ENCODE peak calls at places on chromosomes 4 and X, in five cellular contexts. X is HCT116, P is H1, V is K562, B is GM12878. G is an unnamed sample.

GRCh38 chr4:76624271-76624681 is 189.2 kb downstream of the SHROOM3 start:
- DNase-seq in X (no peak), P (no peak), V (no peak), B (no peak), G (no peak)

GRCh38 chr4:54232151-54232688 is 3.1 kb downstream of the PDGFRA start:
- DNase-seq in X (no peak), P (no peak), V (no peak), B (no peak), G (no peak)

GRCh38 chr4:156294577-156294976 is 340.9 kb upstream of the CTSO start:
- DNase-seq in X (peak; percentile 76), P (peak; percentile 13), V (no peak), B (no peak), G (peak; percentile 35)

GRCh38 chr4:90318208-90318607 is 191.0 kb downstream of the CCSER1 start:
- DNase-seq in X (peak; percentile 85), P (no peak), V (no peak), B (no peak), G (no peak)

GRCh38 chrX:37472836-37473235 is 98.6 kb upstream of the LANCL3 start:
- DNase-seq in X (no peak), P (no peak), V (no peak), B (no peak), G (peak; percentile 53)

GRCh38 chr4:15040916-15041463 is 38.7 kb downstream of the CPEB2 start:
- DNase-seq in X (no peak), P (no peak), V (no peak), B (no peak), G (no peak)

GRCh38 chr4:75630174-75630931 is at the start of gene CDKL2:
- DNase-seq in X (peak; percentile 81), P (peak; percentile 62), V (no peak), B (peak; percentile 37), G (no peak)

GRCh38 chr4:81676552-81676951 is 204.8 kb upstream of the RASGEF1B start:
- DNase-seq in X (no peak), P (no peak), V (no peak), B (no peak), G (no peak)

GRCh38 chrX:1466232-1466661 is 13.5 kb upstream of the ASMTL start:
- DNase-seq in X (no peak), P (no peak), V (no peak), B (no peak), G (no peak)

GRCh38 chr4:100314057-100314456 is 123.8 kb upstream of the DDIT4L start:
- DNase-seq in X (no peak), P (no peak), V (no peak), B (no peak), G (no peak)

GRCh38 chr4:186689476-186689875 is 34.2 kb downstream of the FAT1 start:
- DNase-seq in X (no peak), P (no peak), V (no peak), B (no peak), G (no peak)

GRCh38 chr4:142815834-142816233 is 30.3 kb downstream of the INPP4B start:
- DNase-seq in X (peak; percentile 13), P (no peak), V (no peak), B (no peak), G (no peak)

GRCh38 chrX:38156838-38157237 is 63.8 kb downstream of the SRPX start:
- DNase-seq in X (no peak), P (no peak), V (peak; percentile 12), B (no peak), G (no peak)

GRCh38 chr4:175891863-175892262 is 79.8 kb upstream of the GPM6A start:
- DNase-seq in X (peak; percentile 38), P (no peak), V (no peak), B (no peak), G (peak; percentile 3)

GRCh38 chr4:156898373-156899117 is 73.1 kb downstream of the PDGFC start:
- DNase-seq in X (no peak), P (no peak), V (no peak), B (no peak), G (peak; percentile 35)

GRCh38 chrX:11423362-11423818 is 130.2 kb downstream of the AMELX start:
- DNase-seq in X (no peak), P (no peak), V (peak; percentile 89), B (peak; percentile 17), G (no peak)

GRCh38 chr4:137360701-137361213 is 171.5 kb downstream of the PCDH18 start:
- DNase-seq in X (no peak), P (no peak), V (no peak), B (no peak), G (no peak)

GRCh38 chr4:11505225-11505971 is 76.7 kb upstream of the HS3ST1 start:
- DNase-seq in X (peak; percentile 99), P (no peak), V (no peak), B (no peak), G (no peak)

GRCh38 chr4:3365871-3366842 is 73.3 kb downstream of the RGS12 start:
- DNase-seq in X (no peak), P (no peak), V (no peak), B (no peak), G (no peak)

GRCh38 chr4:118389731-118390520 is 37.1 kb upstream of the PRSS12 start:
- DNase-seq in X (no peak), P (no peak), V (no peak), B (no peak), G (no peak)

GRCh38 chrX:72554448-72555140 is 18.0 kb downstream of the HDAC8 start:
- DNase-seq in X (peak; percentile 56), P (peak; percentile 38), V (peak; percentile 61), B (no peak), G (no peak)

GRCh38 chr4:142683997-142684396 is 162.1 kb downstream of the INPP4B start:
- DNase-seq in X (no peak), P (no peak), V (no peak), B (no peak), G (no peak)

GRCh38 chr4:1274871-1275270 is 14.8 kb upstream of the MAEA start:
- DNase-seq in X (no peak), P (no peak), V (no peak), B (no peak), G (no peak)

GRCh38 chrX:11666180-11666579 is 460 bp upstream of the ARHGAP6 start:
- DNase-seq in X (no peak), P (no peak), V (no peak), B (no peak), G (no peak)

GRCh38 chr4:81632581-81633247 is 161.0 kb upstream of the RASGEF1B start:
- DNase-seq in X (no peak), P (no peak), V (no peak), B (no peak), G (no peak)

GRCh38 chr4:188439641-188440311 is 300.5 kb downstream of the TRIML1 start:
- DNase-seq in X (no peak), P (no peak), V (no peak), B (no peak), G (no peak)

GRCh38 chrX:19776753-19777152 is 110.6 kb downstream of the SH3KBP1 start:
- DNase-seq in X (no peak), P (no peak), V (no peak), B (no peak), G (no peak)

GRCh38 chr4:123416462-123416861 is 19.9 kb downstream of the SPRY1 start:
- DNase-seq in X (no peak), P (no peak), V (no peak), B (no peak), G (no peak)

GRCh38 chr4:6029254-6029653 is 11.0 kb upstream of the C4orf50 start:
- DNase-seq in X (no peak), P (no peak), V (no peak), B (no peak), G (no peak)

GRCh38 chr4:73713650-73714049 is 26.7 kb upstream of the CXCL8 start:
- DNase-seq in X (no peak), P (no peak), V (no peak), B (no peak), G (no peak)

GRCh38 chr4:152164561-152164960 is 371.3 kb downstream of the FBXW7 start:
- DNase-seq in X (no peak), P (no peak), V (no peak), B (no peak), G (no peak)

GRCh38 chrX:115023139-115023538 is 5.7 kb upstream of the IL13RA2 start:
- DNase-seq in X (peak; percentile 15), P (no peak), V (peak; percentile 13), B (no peak), G (no peak)

GRCh38 chrX:154486052-154486395 is 391 bp downstream of the UBL4A start:
- DNase-seq in X (no peak), P (no peak), V (no peak), B (no peak), G (no peak)

GRCh38 chr4:19583827-19584569 is 667.7 kb upstream of the SLIT2 start:
- DNase-seq in X (no peak), P (no peak), V (no peak), B (no peak), G (no peak)

GRCh38 chr4:140718240-140718639 is 37.9 kb downstream of the TBC1D9 start:
- DNase-seq in X (no peak), P (no peak), V (no peak), B (no peak), G (no peak)

GRCh38 chr4:102511830-102512605 is 10.9 kb downstream of the NFKB1 start:
- DNase-seq in X (no peak), P (no peak), V (no peak), B (no peak), G (no peak)

DNA sequence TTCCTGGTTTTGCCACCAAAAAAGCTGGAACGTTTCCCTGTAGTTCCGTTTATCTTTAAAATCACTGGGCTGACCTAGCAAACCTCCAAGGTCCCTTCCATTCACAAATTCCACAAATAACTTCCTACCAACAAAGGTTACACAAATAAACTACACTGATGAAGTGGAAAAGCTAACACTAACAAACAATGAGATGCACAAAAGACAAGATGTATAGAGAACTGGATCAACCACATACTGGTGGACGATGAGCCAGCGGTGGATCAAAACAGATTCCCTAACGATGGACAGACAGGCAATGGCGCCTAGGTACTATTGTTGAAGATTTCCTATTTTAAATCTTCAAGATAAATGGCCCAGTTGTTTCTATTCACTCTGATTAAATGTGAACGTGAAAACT is 15.5 kb downstream of the AFAP1 start:
- DNase-seq in X (no peak), P (no peak), V (no peak), B (no peak), G (peak; percentile 80)
- TF ChIP-seq SRF in X (no peak), P (no peak), V (no peak), B (no peak), G (no peak)

GRCh38 chrX:7996414-7996813 is 69.2 kb upstream of the PNPLA4 start:
- DNase-seq in X (no peak), P (no peak), V (peak; percentile 43), B (no peak), G (peak; percentile 28)
- TF ChIP-seq SRF in X (no peak), P (no peak), V (no peak), B (no peak), G (no peak)

DNA sequence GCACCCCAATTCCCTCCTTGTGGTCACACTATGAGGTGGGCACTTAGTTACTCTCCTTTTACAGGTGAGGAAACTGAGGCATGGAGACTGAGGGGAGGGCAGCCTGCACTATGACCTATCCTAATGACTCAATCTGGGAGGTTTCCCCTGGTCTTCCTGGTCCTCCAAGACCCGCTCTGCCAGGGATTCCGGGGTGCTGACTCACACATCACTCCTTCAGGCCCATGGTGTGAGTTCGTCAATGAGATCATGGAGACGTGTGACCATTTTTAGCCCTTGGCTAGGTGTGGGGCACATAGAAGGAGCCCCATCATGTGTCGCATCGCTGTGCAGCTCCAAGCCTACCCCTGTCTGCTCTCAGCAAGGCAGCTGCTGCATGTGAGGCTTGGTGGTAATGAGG is 32.4 kb upstream of the BCOR start:
- DNase-seq in X (peak; percentile 37), P (no peak), V (no peak), B (no peak), G (no peak)
- TF ChIP-seq SRF in X (no peak), P (no peak), V (no peak), B (no peak), G (no peak)

GRCh38 chr4:46505131-46505530 is 115.2 kb upstream of the GABRA2 start:
- DNase-seq in X (no peak), P (no peak), V (no peak), B (no peak), G (no peak)
- TF ChIP-seq SRF in X (no peak), P (no peak), V (no peak), B (no peak), G (no peak)

G was measured in HepG2.